ENCODE peak calls at places on chromosomes 6 and 20, in seven cellular contexts. M is GM06990; F is NCI-H2029; C is astrocyte of the spinal cord; R is T-helper 9 cell; K is activated CD4-positive, alpha-beta T cell treated with anti-CD3 and anti-CD28 coated beads, Interleukin-2, amount 50 U/mL, for 1 hour; X is stimulated activated CD8-positive, alpha-beta memory T cell treated with anti-CD3 and anti-CD28 coated beads, Interleukin-4, amount 100 ng/mL, for 4 hours. J is an unnamed sample.
A peak's percentile ranks its signal among the peaks of the same experiment; 100 is the strongest.

GRCh38 chr6:43393597-43393996 is 24.1 kb upstream of the ZNF318 start:
- DNase-seq in R (no peak), K (no peak), M (no peak), F (no peak), C (no peak), X (no peak), J (no peak)

GRCh38 chr20:43900496-43900895 is 14.2 kb upstream of the TOX2 start:
- DNase-seq in X (no peak), R (no peak), M (no peak), C (no peak), K (no peak), F (no peak), J (no peak)

GRCh38 chr20:44460795-44461141 is 14.9 kb upstream of the TTPAL start:
- DNase-seq in X (no peak), K (no peak), M (no peak), F (no peak), C (peak; percentile 29), R (no peak), J (peak; percentile 15)

GRCh38 chr6:87705070-87705691 is 3.1 kb upstream of the AKIRIN2 start:
- DNase-seq in X (no peak), F (no peak), M (peak; percentile 77), R (no peak), K (no peak), C (peak; percentile 18), J (no peak)

GRCh38 chr6:16746812-16747211 is 14.4 kb downstream of the ATXN1 start:
- DNase-seq in M (no peak), R (no peak), C (no peak), F (no peak), X (no peak), K (no peak), J (no peak)

GRCh38 chr6:131552572-131552971 is 20.5 kb upstream of the ARG1 start:
- DNase-seq in F (no peak), C (no peak), R (no peak), X (no peak), M (no peak), K (no peak), J (no peak)

GRCh38 chr6:85792278-85792677 is 149.6 kb upstream of the SYNCRIP start:
- DNase-seq in X (no peak), C (peak; percentile 5), K (no peak), M (no peak), R (no peak), F (no peak), J (no peak)

GRCh38 chr6:152380993-152381898 is 255.9 kb downstream of the SYNE1 start:
- DNase-seq in X (no peak), C (peak; percentile 97), F (no peak), R (no peak), K (no peak), M (no peak), J (no peak)

GRCh38 chr20:50744143-50744792 is 12.9 kb downstream of the PARD6B start:
- DNase-seq in M (no peak), F (no peak), K (no peak), X (no peak), R (no peak), C (peak; percentile 90), J (peak; percentile 89)

GRCh38 chr20:12305555-12305954 is 387.9 kb downstream of the BTBD3 start:
- DNase-seq in X (no peak), R (no peak), C (no peak), F (no peak), K (no peak), M (no peak), J (peak; percentile 21)

GRCh38 chr6:131331146-131331545 is 195.9 kb downstream of the AKAP7 start:
- DNase-seq in M (no peak), F (no peak), R (no peak), C (no peak), X (no peak), K (no peak), J (no peak)

GRCh38 chr20:49320460-49320859 is 42.6 kb upstream of the ZNFX1 start:
- DNase-seq in K (no peak), X (no peak), R (no peak), M (no peak), F (no peak), C (peak; percentile 36), J (peak; percentile 62)

GRCh38 chr20:6784767-6785166 is 17.3 kb downstream of the BMP2 start:
- DNase-seq in C (no peak), F (no peak), K (no peak), R (no peak), X (no peak), M (no peak), J (no peak)

GRCh38 chr6:41200296-41200900 is 551 bp downstream of the TREML2 start:
- DNase-seq in R (peak; percentile 21), F (no peak), C (no peak), M (peak; percentile 44), X (no peak), K (peak; percentile 35), J (no peak)

GRCh38 chr20:50690979-50691584 is at the start of gene RIPOR3:
- DNase-seq in M (no peak), X (no peak), K (no peak), F (no peak), R (no peak), C (peak; percentile 16), J (no peak)

GRCh38 chr20:46206025-46206424 is 87.9 kb downstream of the CD40 start:
- DNase-seq in X (no peak), M (no peak), F (no peak), K (no peak), C (no peak), R (no peak), J (no peak)

GRCh38 chr6:13710552-13711383 is 867 bp downstream of the RANBP9 start:
- DNase-seq in K (peak; percentile 34), M (peak; percentile 49), C (no peak), F (peak; percentile 42), R (peak; percentile 28), X (no peak), J (peak; percentile 52)

GRCh38 chr6:137451926-137452325 is 42.3 kb downstream of the OLIG3 start:
- DNase-seq in F (no peak), M (no peak), R (no peak), X (no peak), K (no peak), C (peak; percentile 75), J (no peak)

GRCh38 chr6:99614430-99615161 is 8.0 kb downstream of the PRDM13 start:
- DNase-seq in X (no peak), R (no peak), F (no peak), K (no peak), C (no peak), M (peak; percentile 59), J (peak; percentile 58)

GRCh38 chr20:62624325-62624690 is 18.0 kb upstream of the SLCO4A1 start:
- DNase-seq in M (no peak), F (no peak), R (no peak), C (no peak), X (no peak), K (no peak), J (no peak)

GRCh38 chr6:30894935-30895334 is 10.6 kb downstream of the DDR1 start:
- DNase-seq in X (no peak), C (no peak), K (no peak), R (no peak), M (no peak), F (no peak), J (no peak)

GRCh38 chr20:62819494-62820174 is 2.8 kb downstream of the COL9A3 start:
- DNase-seq in M (no peak), X (no peak), F (no peak), K (no peak), C (peak; percentile 36), R (no peak), J (no peak)

GRCh38 chr6:12185081-12185673 is 105.0 kb upstream of the EDN1 start:
- DNase-seq in C (no peak), F (no peak), X (no peak), R (no peak), M (no peak), K (no peak), J (no peak)

GRCh38 chr6:35412102-35412501 is 40.0 kb upstream of the FANCE start:
- DNase-seq in X (no peak), M (no peak), K (no peak), F (no peak), C (no peak), R (no peak), J (no peak)

GRCh38 chr6:96499781-96500180 is 21.8 kb upstream of the UFL1 start:
- DNase-seq in M (no peak), F (no peak), K (peak; percentile 56), X (peak; percentile 27), C (no peak), R (peak; percentile 34), J (no peak)

GRCh38 chr20:36542019-36542488 is 735 bp downstream of the MYL9 start:
- DNase-seq in M (no peak), C (no peak), X (no peak), R (no peak), F (no peak), K (no peak), J (no peak)